ENCODE peak calls at places on chromosomes 1 and 21, in six cellular contexts. One of them, this sample, is unnamed.

GRCh38 chr1:1173793-1174415 is at the start of gene TTLL10:
- DNase-seq in mesenchymal stem cell: no peak
- DNase-seq in neuronal stem cell: peak; percentile 61
- DNase-seq in IMR-90: no peak
- DNase-seq in H9: peak; percentile 93
- DNase-seq in H1: peak; percentile 86
- DNase-seq in this sample: peak; percentile 89

GRCh38 chr1:231761747-231762541 is 135.4 kb downstream of the DISC1 start:
- DNase-seq in mesenchymal stem cell: no peak
- DNase-seq in neuronal stem cell: no peak
- DNase-seq in IMR-90: no peak
- DNase-seq in H9: no peak
- DNase-seq in H1: no peak
- DNase-seq in this sample: no peak

GRCh38 chr1:113930499-113931161 is 1.5 kb downstream of the HIPK1 start:
- DNase-seq in mesenchymal stem cell: peak; percentile 97
- DNase-seq in neuronal stem cell: peak; percentile 32
- DNase-seq in IMR-90: peak; percentile 83
- DNase-seq in H9: no peak
- DNase-seq in H1: no peak
- DNase-seq in this sample: peak; percentile 72

GRCh38 chr1:227210604-227211003 is 107.7 kb downstream of the CDC42BPA start:
- DNase-seq in mesenchymal stem cell: no peak
- DNase-seq in neuronal stem cell: no peak
- DNase-seq in IMR-90: no peak
- DNase-seq in H9: no peak
- DNase-seq in H1: no peak
- DNase-seq in this sample: no peak

GRCh38 chr1:115440733-115441132 is 102.7 kb upstream of the NGF start:
- DNase-seq in mesenchymal stem cell: no peak
- DNase-seq in neuronal stem cell: no peak
- DNase-seq in IMR-90: no peak
- DNase-seq in H9: no peak
- DNase-seq in H1: no peak
- DNase-seq in this sample: no peak

GRCh38 chr1:39722495-39722894 is 16.2 kb upstream of the PPIE start:
- DNase-seq in mesenchymal stem cell: peak; percentile 34
- DNase-seq in neuronal stem cell: no peak
- DNase-seq in IMR-90: peak; percentile 46
- DNase-seq in H9: no peak
- DNase-seq in H1: no peak
- DNase-seq in this sample: no peak

GRCh38 chr1:103341377-103341880 is 184.1 kb upstream of the RNPC3 start:
- DNase-seq in mesenchymal stem cell: no peak
- DNase-seq in neuronal stem cell: no peak
- DNase-seq in IMR-90: no peak
- DNase-seq in H9: no peak
- DNase-seq in H1: no peak
- DNase-seq in this sample: no peak

GRCh38 chr1:247487057-247487456 is 29.2 kb upstream of the OR2B11 start:
- DNase-seq in mesenchymal stem cell: peak; percentile 27
- DNase-seq in neuronal stem cell: peak; percentile 23
- DNase-seq in IMR-90: peak; percentile 34
- DNase-seq in H9: peak; percentile 38
- DNase-seq in H1: peak; percentile 48
- DNase-seq in this sample: peak; percentile 72

GRCh38 chr1:213951876-213952275 is 35.9 kb upstream of the PROX1 start:
- DNase-seq in mesenchymal stem cell: no peak
- DNase-seq in neuronal stem cell: no peak
- DNase-seq in IMR-90: no peak
- DNase-seq in H9: no peak
- DNase-seq in H1: no peak
- DNase-seq in this sample: no peak

GRCh38 chr1:10890391-10891073 is 94.1 kb upstream of the CASZ1 start:
- DNase-seq in mesenchymal stem cell: no peak
- DNase-seq in neuronal stem cell: no peak
- DNase-seq in IMR-90: no peak
- DNase-seq in H9: no peak
- DNase-seq in H1: no peak
- DNase-seq in this sample: no peak

GRCh38 chr21:35390013-35390776 is 341.1 kb upstream of the RUNX1 start:
- DNase-seq in mesenchymal stem cell: peak; percentile 68
- DNase-seq in neuronal stem cell: no peak
- DNase-seq in IMR-90: peak; percentile 79
- DNase-seq in H9: no peak
- DNase-seq in H1: no peak
- DNase-seq in this sample: no peak

GRCh38 chr1:110898734-110899457 is 25.9 kb downstream of the CD53 start:
- DNase-seq in mesenchymal stem cell: no peak
- DNase-seq in neuronal stem cell: no peak
- DNase-seq in IMR-90: no peak
- DNase-seq in H9: no peak
- DNase-seq in H1: no peak
- DNase-seq in this sample: no peak

GRCh38 chr21:45537746-45538291 is 4.4 kb downstream of the SLC19A1 start:
- DNase-seq in mesenchymal stem cell: no peak
- DNase-seq in neuronal stem cell: no peak
- DNase-seq in IMR-90: no peak
- DNase-seq in H9: no peak
- DNase-seq in H1: peak; percentile 29
- DNase-seq in this sample: no peak

GRCh38 chr1:67682659-67683197 is 2.3 kb upstream of the GADD45A start:
- DNase-seq in mesenchymal stem cell: peak; percentile 65
- DNase-seq in neuronal stem cell: no peak
- DNase-seq in IMR-90: peak; percentile 94
- DNase-seq in H9: no peak
- DNase-seq in H1: no peak
- DNase-seq in this sample: no peak

GRCh38 chr1:206662396-206663092 is 22.2 kb upstream of the MAPKAPK2 start:
- DNase-seq in mesenchymal stem cell: no peak
- DNase-seq in neuronal stem cell: no peak
- DNase-seq in IMR-90: no peak
- DNase-seq in H9: no peak
- DNase-seq in H1: no peak
- DNase-seq in this sample: no peak

GRCh38 chr1:58768971-58769808 is 14.7 kb downstream of the JUN start:
- DNase-seq in mesenchymal stem cell: peak; percentile 66
- DNase-seq in neuronal stem cell: peak; percentile 72
- DNase-seq in IMR-90: peak; percentile 63
- DNase-seq in H9: peak; percentile 74
- DNase-seq in H1: peak; percentile 98
- DNase-seq in this sample: peak; percentile 78

GRCh38 chr1:150560576-150560975 is 11.4 kb downstream of the ADAMTSL4 start:
- DNase-seq in mesenchymal stem cell: no peak
- DNase-seq in neuronal stem cell: no peak
- DNase-seq in IMR-90: no peak
- DNase-seq in H9: peak; percentile 34
- DNase-seq in H1: no peak
- DNase-seq in this sample: no peak

GRCh38 chr1:21141030-21141429 is 35.7 kb downstream of the EIF4G3 start:
- DNase-seq in mesenchymal stem cell: peak; percentile 65
- DNase-seq in neuronal stem cell: no peak
- DNase-seq in IMR-90: no peak
- DNase-seq in H9: no peak
- DNase-seq in H1: no peak
- DNase-seq in this sample: no peak

GRCh38 chr1:151858886-151859665 is 5.6 kb upstream of the THEM5 start:
- DNase-seq in mesenchymal stem cell: no peak
- DNase-seq in neuronal stem cell: no peak
- DNase-seq in IMR-90: no peak
- DNase-seq in H9: no peak
- DNase-seq in H1: peak; percentile 22
- DNase-seq in this sample: no peak

GRCh38 chr1:23216771-23217420 is 406 bp downstream of the HTR1D start:
- DNase-seq in mesenchymal stem cell: no peak
- DNase-seq in neuronal stem cell: peak; percentile 58
- DNase-seq in IMR-90: no peak
- DNase-seq in H9: peak; percentile 64
- DNase-seq in H1: peak; percentile 88
- DNase-seq in this sample: no peak

GRCh38 chr1:237556911-237557310 is 333.8 kb downstream of the ZP4 start:
- DNase-seq in mesenchymal stem cell: no peak
- DNase-seq in neuronal stem cell: no peak
- DNase-seq in IMR-90: no peak
- DNase-seq in H9: no peak
- DNase-seq in H1: no peak
- DNase-seq in this sample: no peak
- H2BK15ac ChIP-seq in mesenchymal stem cell: no peak overlapping the region
- H2BK15ac ChIP-seq in neuronal stem cell: no peak overlapping the region
- H2BK15ac ChIP-seq in IMR-90: no peak overlapping the region
- H2BK15ac ChIP-seq in H9: no peak overlapping the region
- H2BK15ac ChIP-seq in H1: no peak overlapping the region
- H2BK15ac ChIP-seq in this sample: no peak overlapping the region

DNA sequence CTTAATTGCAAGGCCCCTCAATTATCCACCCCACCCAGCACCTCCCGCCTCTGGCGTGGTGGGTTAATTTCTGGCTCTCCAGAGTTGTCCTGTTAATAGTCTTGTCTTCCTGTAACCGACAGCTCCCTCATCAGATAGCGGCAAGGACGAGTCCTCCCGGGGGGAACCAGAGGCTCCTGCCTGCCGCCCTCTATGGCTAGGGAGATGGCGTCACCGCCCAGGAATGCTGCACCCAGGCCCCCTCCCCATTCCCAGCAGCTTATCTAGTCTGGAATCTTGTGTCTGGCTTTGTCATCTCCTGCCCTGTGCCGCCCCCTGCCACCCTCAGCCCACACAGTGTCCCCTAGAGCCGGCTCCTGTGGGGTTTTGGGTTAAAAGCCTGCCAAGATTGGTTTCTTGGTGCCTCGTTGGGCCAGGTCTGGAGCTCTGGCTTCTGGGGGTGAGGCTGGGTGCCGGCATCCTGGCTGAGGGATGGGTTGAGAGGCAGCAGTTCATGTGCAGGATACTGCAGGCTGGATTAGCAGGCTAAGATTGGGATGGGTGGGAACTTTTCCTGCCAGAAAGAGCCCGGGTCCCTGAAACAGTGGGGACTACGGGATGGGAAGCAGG is 48.8 kb downstream of the EDN2 start:
- DNase-seq in mesenchymal stem cell: peak; percentile 58
- DNase-seq in neuronal stem cell: peak; percentile 50
- DNase-seq in IMR-90: no peak
- DNase-seq in H9: peak; percentile 78
- DNase-seq in H1: peak; percentile 74
- DNase-seq in this sample: peak; percentile 98
- H3K18ac ChIP-seq in mesenchymal stem cell: no peak overlapping the region
- H3K18ac ChIP-seq in neuronal stem cell: peak overlapping the region; percentile 55
- H3K18ac ChIP-seq in IMR-90: no peak overlapping the region
- H3K18ac ChIP-seq in H9: no peak overlapping the region
- H3K18ac ChIP-seq in H1: no peak overlapping the region
- H3K18ac ChIP-seq in this sample: peak overlapping the region; percentile 72

GRCh38 chr1:243312962-243313634 is 57.3 kb downstream of the SDCCAG8 start:
- DNase-seq in mesenchymal stem cell: no peak
- DNase-seq in neuronal stem cell: no peak
- DNase-seq in IMR-90: no peak
- DNase-seq in H9: no peak
- DNase-seq in H1: no peak
- DNase-seq in this sample: no peak

GRCh38 chr1:243315455-243315854 is 59.6 kb downstream of the SDCCAG8 start:
- DNase-seq in mesenchymal stem cell: no peak
- DNase-seq in neuronal stem cell: no peak
- DNase-seq in IMR-90: peak; percentile 18
- DNase-seq in H9: no peak
- DNase-seq in H1: no peak
- DNase-seq in this sample: no peak

GRCh38 chr1:243313635-243314536 is 58.0 kb downstream of the SDCCAG8 start:
- DNase-seq in mesenchymal stem cell: no peak
- DNase-seq in neuronal stem cell: no peak
- DNase-seq in IMR-90: no peak
- DNase-seq in H9: no peak
- DNase-seq in H1: no peak
- DNase-seq in this sample: no peak

GRCh38 chr1:243315933-243316332 is 60.1 kb downstream of the SDCCAG8 start:
- DNase-seq in mesenchymal stem cell: no peak
- DNase-seq in neuronal stem cell: no peak
- DNase-seq in IMR-90: no peak
- DNase-seq in H9: no peak
- DNase-seq in H1: no peak
- DNase-seq in this sample: no peak

GRCh38 chr1:243316366-243316989 is 60.6 kb downstream of the SDCCAG8 start:
- DNase-seq in mesenchymal stem cell: no peak
- DNase-seq in neuronal stem cell: peak; percentile 23
- DNase-seq in IMR-90: no peak
- DNase-seq in H9: peak; percentile 47
- DNase-seq in H1: no peak
- DNase-seq in this sample: no peak
- H2BK15ac ChIP-seq in mesenchymal stem cell: no peak overlapping the region
- H2BK15ac ChIP-seq in neuronal stem cell: no peak overlapping the region
- H2BK15ac ChIP-seq in IMR-90: no peak overlapping the region
- H2BK15ac ChIP-seq in H9: no peak overlapping the region
- H2BK15ac ChIP-seq in H1: peak overlapping the region; percentile 25
- H2BK15ac ChIP-seq in this sample: no peak overlapping the region

GRCh38 chr1:16209847-16210407 is 2.5 kb downstream of the ARHGEF19 start:
- DNase-seq in mesenchymal stem cell: no peak
- DNase-seq in neuronal stem cell: no peak
- DNase-seq in IMR-90: peak; percentile 17
- DNase-seq in H9: no peak
- DNase-seq in H1: no peak
- DNase-seq in this sample: no peak

GRCh38 chr1:16210581-16210980 is 1.9 kb downstream of the ARHGEF19 start:
- DNase-seq in mesenchymal stem cell: no peak
- DNase-seq in neuronal stem cell: no peak
- DNase-seq in IMR-90: no peak
- DNase-seq in H9: no peak
- DNase-seq in H1: no peak
- DNase-seq in this sample: no peak

GRCh38 chr1:16213013-16213412 is 561 bp upstream of the ARHGEF19 start:
- DNase-seq in mesenchymal stem cell: no peak
- DNase-seq in neuronal stem cell: no peak
- DNase-seq in IMR-90: no peak
- DNase-seq in H9: no peak
- DNase-seq in H1: no peak
- DNase-seq in this sample: no peak

GRCh38 chr1:16211824-16212223 is 628 bp downstream of the ARHGEF19 start:
- DNase-seq in mesenchymal stem cell: no peak
- DNase-seq in neuronal stem cell: no peak
- DNase-seq in IMR-90: no peak
- DNase-seq in H9: no peak
- DNase-seq in H1: no peak
- DNase-seq in this sample: no peak

GRCh38 chr1:16212251-16212961 is at the start of gene ARHGEF19:
- DNase-seq in mesenchymal stem cell: no peak
- DNase-seq in neuronal stem cell: no peak
- DNase-seq in IMR-90: no peak
- DNase-seq in H9: peak; percentile 89
- DNase-seq in H1: peak; percentile 87
- DNase-seq in this sample: peak; percentile 82
- H3K18ac ChIP-seq in mesenchymal stem cell: no peak within 1 kb of the TSS
- H3K18ac ChIP-seq in neuronal stem cell: peak within 1 kb of the TSS; percentile 97
- H3K18ac ChIP-seq in IMR-90: no peak within 1 kb of the TSS
- H3K18ac ChIP-seq in H9: peak within 1 kb of the TSS; percentile 80
- H3K18ac ChIP-seq in H1: peak within 1 kb of the TSS; percentile 100
- H3K18ac ChIP-seq in this sample: peak within 1 kb of the TSS; percentile 25